ENCODE peak calls at places on chromosomes 5 and 9, in six cellular contexts. G is AG04449; K is BJ; W is tibial nerve; H is Panc1; M is CD8-positive, alpha-beta T cell. V is an unnamed sample.
A peak's percentile ranks its signal among the peaks of the same experiment; 100 is the strongest.

GRCh38 chr9:104144336-104144735 is 50.2 kb downstream of the SMC2 start:
- DNase-seq in K (no peak), H (no peak), W (no peak), M (no peak), G (no peak), V (no peak)

GRCh38 chr9:110308504-110309109 is 29.1 kb downstream of the TXNDC8 start:
- DNase-seq in H (no peak), M (no peak), W (no peak), K (no peak), G (no peak), V (no peak)

GRCh38 chr9:21661626-21662025 is 140.8 kb upstream of the MTAP start:
- DNase-seq in G (no peak), H (no peak), W (no peak), K (no peak), M (no peak), V (no peak)

GRCh38 chr5:42767491-42768105 is 11.0 kb downstream of the CCDC152 start:
- DNase-seq in W (no peak), M (no peak), G (no peak), K (peak; percentile 3), H (peak; percentile 18), V (no peak)

GRCh38 chr5:128498844-128499455 is 39.1 kb downstream of the FBN2 start:
- DNase-seq in H (no peak), G (no peak), W (no peak), M (no peak), K (no peak), V (no peak)

GRCh38 chr9:83572524-83572923 is 34.3 kb upstream of the FRMD3 start:
- DNase-seq in K (no peak), H (no peak), G (peak; percentile 55), M (no peak), W (no peak), V (no peak)

GRCh38 chr5:144634138-144634537 is 463.5 kb downstream of the KCTD16 start:
- DNase-seq in K (no peak), G (no peak), H (no peak), W (no peak), M (no peak), V (no peak)

GRCh38 chr9:96450613-96451544 is 910 bp downstream of the HABP4 start:
- DNase-seq in H (no peak), W (no peak), G (no peak), K (no peak), M (peak; percentile 19), V (no peak)

GRCh38 chr5:167244583-167244982 is 1046.9 kb upstream of the WWC1 start:
- DNase-seq in M (no peak), K (no peak), G (no peak), W (no peak), H (no peak), V (no peak)

GRCh38 chr9:107906074-107906473 is 416.5 kb upstream of the KLF4 start:
- DNase-seq in W (no peak), K (no peak), G (no peak), H (no peak), M (no peak), V (no peak)

GRCh38 chr9:92115977-92116285 is 718 bp upstream of the SPTLC1 start:
- DNase-seq in G (no peak), W (no peak), H (no peak), K (no peak), M (no peak), V (no peak)

GRCh38 chr5:9549941-9550340 is 4.1 kb upstream of the SEMA5A start:
- DNase-seq in M (no peak), W (no peak), K (no peak), G (no peak), H (no peak), V (no peak)

GRCh38 chr5:65862384-65862783 is 64.0 kb upstream of the ERBIN start:
- DNase-seq in H (no peak), M (no peak), W (no peak), K (no peak), G (no peak), V (no peak)

GRCh38 chr5:179260324-179261070 is 84.8 kb downstream of the ADAMTS2 start:
- DNase-seq in G (no peak), M (no peak), K (no peak), W (no peak), H (no peak), V (no peak)

GRCh38 chr5:179262126-179262920 is 82.9 kb downstream of the ADAMTS2 start:
- DNase-seq in K (no peak), M (no peak), W (no peak), G (no peak), H (no peak), V (no peak)

GRCh38 chr5:179259731-179260323 is 85.4 kb downstream of the ADAMTS2 start:
- DNase-seq in H (no peak), M (no peak), K (no peak), W (no peak), G (no peak), V (no peak)

GRCh38 chr5:179263391-179264052 is 81.7 kb downstream of the ADAMTS2 start:
- DNase-seq in W (no peak), M (no peak), G (no peak), K (no peak), H (no peak), V (no peak)

DNA sequence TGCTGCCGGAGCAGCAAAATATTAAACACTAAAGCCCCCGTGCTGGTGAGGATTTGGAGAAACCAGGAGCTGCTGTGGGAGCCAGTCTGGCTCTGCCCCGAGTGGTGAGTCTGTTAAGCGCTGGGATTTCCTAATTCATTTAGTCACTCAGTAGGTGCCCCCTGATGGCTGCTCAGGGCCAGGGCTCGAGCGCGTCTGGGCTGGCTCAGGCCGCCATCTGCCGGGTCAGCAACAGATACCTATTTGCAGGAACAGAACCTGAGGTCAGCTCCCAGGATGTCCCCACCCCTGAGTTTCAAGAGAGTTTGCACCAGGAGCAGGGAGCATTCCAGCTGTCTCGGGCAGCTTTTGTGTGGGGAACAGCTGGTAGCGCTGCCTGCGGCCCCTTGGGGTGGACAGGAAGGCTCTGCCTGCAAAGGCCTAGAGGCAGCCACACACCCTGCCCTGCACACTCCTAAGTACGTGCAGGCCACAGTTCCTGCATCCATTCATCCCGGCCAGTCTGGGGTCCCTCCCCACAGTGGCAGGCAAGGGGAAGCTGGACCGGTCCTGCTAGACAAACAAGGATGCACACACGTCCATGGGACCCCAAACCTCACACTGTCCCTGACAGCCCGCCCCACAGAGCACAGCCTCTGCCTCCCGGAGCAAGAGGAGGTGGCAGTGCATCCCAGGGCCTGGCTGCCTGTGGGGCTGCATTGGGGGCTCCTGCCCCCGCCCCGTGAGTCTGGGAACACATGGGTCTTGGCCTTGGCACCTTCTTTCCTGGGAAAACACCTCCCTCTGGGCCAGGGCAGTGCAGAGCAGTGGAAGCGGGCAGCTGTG is 83.7 kb downstream of the ADAMTS2 start:
- DNase-seq in K (no peak), W (no peak), H (no peak), G (no peak), M (no peak), V (no peak)
- TF ChIP-seq CTCF in K (peak; percentile 61), W (no peak), H (peak; percentile 83), G (peak; percentile 40), M (no peak), V (no peak)

DNA sequence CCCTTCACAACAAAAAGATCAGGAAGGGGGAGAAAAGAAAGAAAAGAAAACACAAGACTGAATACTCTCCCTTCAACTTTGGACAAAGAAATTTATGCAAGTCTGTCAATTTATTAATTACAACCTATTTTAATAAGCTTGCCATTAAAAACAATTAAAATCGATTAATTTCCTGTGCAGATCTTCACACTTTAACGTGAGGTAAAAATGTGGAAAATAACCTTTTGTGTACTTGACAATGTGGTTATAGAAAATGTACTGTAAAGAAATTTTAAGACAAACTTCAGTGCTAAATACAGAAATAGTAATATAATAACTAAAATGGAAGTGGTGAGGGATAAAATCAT is 2.7 kb upstream of the MLLT3 start:
- DNase-seq in M (no peak), H (no peak), G (no peak), K (no peak), W (no peak), V (no peak)
- TF ChIP-seq CTCF in M (peak; percentile 42), H (peak; percentile 30), G (no peak), K (no peak), W (no peak), V (no peak)

GRCh38 chr5:53113947-53114346 is 4.4 kb upstream of the MOCS2 start:
- DNase-seq in H (no peak), G (no peak), K (no peak), W (no peak), M (no peak), V (no peak)

GRCh38 chr5:53116597-53116996 is 7.0 kb upstream of the MOCS2 start:
- DNase-seq in W (no peak), K (no peak), M (no peak), H (no peak), G (no peak), V (no peak)

GRCh38 chr5:53112909-53113308 is 3.4 kb upstream of the MOCS2 start:
- DNase-seq in H (no peak), K (no peak), G (no peak), M (no peak), W (no peak), V (no peak)

GRCh38 chr5:53111139-53111538 is 1.6 kb upstream of the MOCS2 start:
- DNase-seq in G (no peak), M (no peak), W (no peak), H (no peak), K (no peak), V (no peak)

GRCh38 chr5:53114988-53115387 is 5.4 kb upstream of the MOCS2 start:
- DNase-seq in K (no peak), H (no peak), W (no peak), G (no peak), M (no peak), V (no peak)
- TF ChIP-seq CTCF in K (peak; percentile 35), H (peak; percentile 49), W (no peak), G (peak; percentile 12), M (no peak), V (no peak)

GRCh38 chr9:114406441-114406840 is 18.7 kb upstream of the AKNA start:
- DNase-seq in K (no peak), M (no peak), G (no peak), W (no peak), H (no peak), V (no peak)

GRCh38 chr9:114407889-114408288 is 20.1 kb upstream of the AKNA start:
- DNase-seq in G (no peak), K (no peak), W (no peak), M (no peak), H (no peak), V (no peak)

GRCh38 chr9:114404531-114404930 is 16.7 kb upstream of the AKNA start:
- DNase-seq in K (no peak), H (no peak), W (no peak), G (no peak), M (no peak), V (no peak)

GRCh38 chr9:114403153-114403756 is 15.5 kb upstream of the AKNA start:
- DNase-seq in G (no peak), M (no peak), H (no peak), K (no peak), W (no peak), V (no peak)

DNA sequence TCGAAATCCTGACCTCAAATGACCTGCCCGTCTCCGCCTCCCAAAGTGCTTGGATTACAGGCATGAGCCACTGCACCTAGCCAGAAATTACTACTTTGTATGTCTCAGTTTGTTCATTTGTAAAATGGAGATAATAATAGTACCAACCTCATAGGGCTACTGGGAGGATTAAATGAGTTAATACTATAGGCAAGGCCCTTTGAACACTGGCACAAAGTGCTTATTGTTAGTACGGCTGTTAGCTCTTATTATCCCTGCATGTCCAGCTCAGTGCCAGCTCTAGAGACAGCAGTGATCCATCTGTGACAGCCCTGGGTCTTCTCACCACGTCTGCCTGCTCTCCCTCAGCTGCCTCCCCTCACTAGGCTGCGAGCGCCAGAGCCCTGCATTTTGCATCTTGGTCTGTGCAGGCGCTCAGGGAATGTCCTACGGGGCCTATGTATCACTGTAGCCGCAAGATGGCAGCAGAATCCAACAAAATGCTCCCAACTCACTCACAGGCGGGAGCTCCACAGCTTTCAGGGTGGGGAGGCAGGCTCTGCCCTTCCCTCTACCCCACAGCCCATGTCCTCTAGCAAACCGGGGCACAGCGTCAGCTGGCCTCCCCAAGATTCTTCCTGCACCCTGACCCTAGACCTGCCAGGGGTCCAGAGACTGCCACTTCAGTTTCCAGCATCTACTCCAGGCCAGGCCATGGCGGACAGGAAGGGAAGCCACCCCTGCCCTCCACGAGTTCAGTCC is 17.7 kb upstream of the AKNA start:
- DNase-seq in H (no peak), M (peak; percentile 65), G (no peak), K (no peak), W (peak; percentile 56), V (peak; percentile 21)
- TF ChIP-seq CTCF in H (peak; percentile 78), M (peak; percentile 64), G (peak; percentile 82), K (peak; percentile 85), W (peak; percentile 77), V (peak; percentile 68)